ENCODE peak calls at places on chromosomes 11 and 22, in seven cellular contexts. B is GM12878, K is transverse colon, L is IMR-90, V is ovary, M is HCT116, E is gastrocnemius medialis. U is an unnamed sample.

GRCh38 chr11:113193894-113194293 is 120.5 kb upstream of the TTC12 start:
- DNase-seq in L (no peak), E (no peak), K (no peak), V (peak), B (peak), M (no peak), U (no peak)

GRCh38 chr22:29108137-29108536 is 35.3 kb downstream of the KREMEN1 start:
- DNase-seq in M (peak), K (no peak), B (no peak), L (peak), V (no peak), E (no peak), U (no peak)

GRCh38 chr22:37175414-37176144 is 12.5 kb downstream of the C1QTNF6 start:
- DNase-seq in E (peak), K (no peak), M (no peak), B (no peak), V (no peak), L (no peak), U (peak)

GRCh38 chr22:44838316-44839016 is 86.1 kb downstream of the ARHGAP8 start:
- DNase-seq in B (no peak), L (no peak), K (no peak), M (no peak), V (no peak), E (no peak), U (no peak)

GRCh38 chr11:6703247-6704063 is 20.3 kb upstream of the MRPL17 start:
- DNase-seq in L (peak), E (peak), B (no peak), V (no peak), M (peak), K (peak), U (no peak)

GRCh38 chr11:2787816-2788750 is 88.3 kb upstream of the KCNQ1OT1 start:
- DNase-seq in K (peak), E (peak), V (peak), M (no peak), L (no peak), B (no peak), U (peak)

GRCh38 chr11:74681686-74682651 is 49.3 kb downstream of the CHRDL2 start:
- DNase-seq in E (peak), M (no peak), K (peak), V (peak), B (no peak), L (peak), U (peak)

GRCh38 chr11:44823006-44823405 is 96.2 kb downstream of the TSPAN18 start:
- DNase-seq in V (no peak), B (no peak), E (no peak), M (no peak), K (no peak), L (no peak), U (peak)

GRCh38 chr11:68798221-68798813 is 43.4 kb downstream of the CPT1A start:
- DNase-seq in M (no peak), V (no peak), B (no peak), K (peak), L (no peak), E (no peak), U (no peak)

GRCh38 chr11:35040221-35040942 is 98.6 kb upstream of the CD44 start:
- DNase-seq in L (peak), B (peak), M (no peak), V (no peak), K (no peak), E (peak), U (no peak)

GRCh38 chr22:31344369-31345330 is 1.5 kb downstream of the PATZ1 start:
- DNase-seq in K (peak), E (peak), M (no peak), L (peak), B (no peak), V (peak), U (peak)

GRCh38 chr22:43441751-43442150 is 29.9 kb downstream of the MPPED1 start:
- DNase-seq in L (no peak), M (no peak), V (no peak), E (no peak), K (no peak), B (no peak), U (no peak)

GRCh38 chr11:32893091-32893946 is 708 bp downstream of the QSER1 start:
- DNase-seq in L (peak), M (no peak), E (peak), V (peak), K (peak), B (no peak), U (peak)

GRCh38 chr11:114650661-114651060 is 27.7 kb upstream of the NXPE2 start:
- DNase-seq in L (no peak), M (no peak), E (no peak), V (no peak), K (peak), B (no peak), U (no peak)

GRCh38 chr11:57403176-57404147 is 13.0 kb upstream of the PRG2 start:
- DNase-seq in L (no peak), V (no peak), K (no peak), B (no peak), M (no peak), E (no peak), U (no peak)

GRCh38 chr22:24285245-24285644 is 14.6 kb downstream of the SPECC1L start:
- DNase-seq in L (peak), E (no peak), B (no peak), K (no peak), V (no peak), M (peak), U (no peak)

DNA sequence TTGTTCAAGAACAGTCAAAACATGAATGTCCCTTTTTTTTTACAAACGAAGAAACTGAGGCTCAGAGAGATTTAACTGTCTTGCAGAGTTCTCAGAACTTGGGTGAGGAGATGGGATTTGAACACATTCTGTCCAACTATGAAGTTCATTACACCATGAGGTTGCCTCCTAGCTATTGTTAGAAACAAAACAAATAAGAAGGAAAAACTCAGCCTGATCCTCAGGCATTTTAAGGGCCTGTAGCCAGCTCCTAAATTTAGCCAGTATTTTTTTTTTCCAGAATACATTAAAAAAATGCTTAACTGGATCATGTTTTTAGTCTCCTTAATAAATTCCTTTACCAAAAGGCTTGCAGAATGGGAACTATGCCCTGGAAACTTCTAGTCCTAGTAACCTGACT is 212.0 kb downstream of the CSNK2A3 start:
- DNase-seq in M (no peak), E (no peak), K (no peak), V (no peak), L (no peak), B (no peak), U (no peak)
- TF ChIP-seq POLR2A in M (no peak), E (no peak), K (no peak), V (no peak), L (no peak), B (no peak), U (no peak)

GRCh38 chr22:40342521-40342920 is 3.8 kb upstream of the ADSL start:
- DNase-seq in E (no peak), L (no peak), K (no peak), M (no peak), V (no peak), B (no peak), U (no peak)
- H3K27ac ChIP-seq in E (peak), L (no peak), K (no peak), M (no peak), V (no peak), B (no peak), U (no peak)

GRCh38 chr11:129333873-129334272 is 41.8 kb upstream of the BARX2 start:
- DNase-seq in K (no peak), M (no peak), B (no peak), L (no peak), E (no peak), V (no peak), U (no peak)
- TF ChIP-seq CTCF in K (no peak), M (peak), B (no peak), L (no peak), E (no peak), V (no peak), U (no peak)

GRCh38 chr11:925496-926301 is at the start of gene AP2A2:
- DNase-seq in B (no peak), V (peak), L (peak), K (peak), E (peak), M (peak), U (peak)
- TF ChIP-seq POLR2A in B (peak), V (peak), L (peak), K (peak), E (peak), M (no peak), U (no peak)

GRCh38 chr22:19984851-19985811 is 31.5 kb downstream of the ARVCF start:
- DNase-seq in B (no peak), L (no peak), K (no peak), M (no peak), V (peak), E (no peak), U (no peak)
- H3K27ac ChIP-seq in B (no peak), L (no peak), K (no peak), M (peak), V (no peak), E (peak), U (no peak)

DNA sequence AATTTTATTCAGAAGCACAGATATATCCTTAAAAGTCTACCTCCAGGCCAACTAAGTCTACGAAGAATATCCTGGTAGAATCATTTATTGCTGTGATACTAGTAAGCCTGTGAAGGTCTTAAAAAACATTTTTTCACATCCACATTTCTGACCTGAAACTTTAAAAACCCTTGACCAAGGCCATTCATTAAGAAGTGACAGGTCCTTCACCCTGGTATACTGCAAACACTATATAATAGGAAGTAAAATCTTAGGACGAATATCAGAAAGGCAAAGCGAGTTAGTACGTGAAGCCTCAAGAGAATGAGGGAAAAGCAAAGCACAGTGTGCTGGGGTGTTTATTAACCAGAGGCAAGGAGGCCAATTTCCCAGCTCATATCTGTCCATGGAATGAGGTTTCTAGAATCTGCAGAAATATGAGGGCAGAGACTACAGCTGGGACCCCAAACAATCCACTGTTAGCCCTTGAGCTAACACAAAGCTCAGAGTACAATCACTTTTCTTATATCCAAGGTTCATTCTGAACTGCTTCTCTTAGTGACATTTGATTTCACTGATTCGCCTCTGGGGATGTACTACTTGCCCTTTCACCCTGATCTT is 71.0 kb downstream of the AMBRA1 start:
- DNase-seq in L (no peak), M (no peak), B (no peak), K (no peak), E (no peak), V (no peak), U (no peak)
- TF ChIP-seq CTCF in L (no peak), M (peak), B (no peak), K (no peak), E (no peak), V (no peak), U (no peak)

DNA sequence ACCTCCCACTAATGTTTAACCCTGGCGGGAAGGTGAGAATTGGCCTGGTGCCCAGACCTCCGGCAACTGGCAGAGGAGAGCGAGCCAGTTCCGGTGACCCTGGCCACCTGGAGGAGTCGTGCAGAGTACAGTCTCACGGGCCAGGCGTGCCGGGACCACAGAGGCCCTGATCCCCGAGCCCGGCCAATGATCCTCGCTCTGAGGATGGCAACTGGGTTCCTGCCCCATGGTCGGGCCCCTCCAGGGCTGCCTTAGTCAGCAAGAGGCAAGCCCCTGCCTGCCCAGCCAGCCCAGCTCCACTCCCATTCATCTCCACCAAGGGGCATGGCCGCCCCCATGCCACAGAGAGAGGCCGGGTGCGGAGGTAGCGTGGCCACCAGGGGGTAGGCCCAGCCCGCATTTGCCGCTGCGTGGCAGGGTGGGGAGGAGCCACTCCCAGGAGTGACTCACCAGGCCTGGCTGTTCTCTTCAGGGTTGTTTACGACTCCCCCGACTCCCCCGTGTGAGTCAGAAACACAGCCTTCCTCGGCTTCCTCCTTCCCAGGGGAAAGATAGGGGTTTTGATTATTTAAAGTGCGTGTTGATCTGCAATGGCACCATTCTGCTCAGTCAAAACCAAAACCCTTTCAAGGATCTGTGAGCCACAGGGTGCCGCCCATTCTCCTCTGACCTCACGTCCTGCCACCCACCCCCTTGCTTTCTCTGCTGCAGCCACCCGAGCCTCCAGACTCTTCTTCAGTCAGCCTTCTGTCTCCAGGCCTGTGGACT is at the start of gene SLC25A45:
- DNase-seq in L (peak), V (peak), B (peak), K (peak), M (peak), E (peak), U (peak)
- TF ChIP-seq POLR2A in L (peak), V (peak), B (peak), K (peak), M (no peak), E (peak), U (peak)

GRCh38 chr22:42427211-42427610 is 5.0 kb downstream of the NFAM1 start:
- DNase-seq in E (no peak), L (no peak), M (no peak), K (no peak), B (no peak), V (no peak), U (no peak)
- H3K27ac ChIP-seq in E (no peak), L (no peak), M (no peak), K (no peak), B (no peak), V (no peak), U (no peak)

DNA sequence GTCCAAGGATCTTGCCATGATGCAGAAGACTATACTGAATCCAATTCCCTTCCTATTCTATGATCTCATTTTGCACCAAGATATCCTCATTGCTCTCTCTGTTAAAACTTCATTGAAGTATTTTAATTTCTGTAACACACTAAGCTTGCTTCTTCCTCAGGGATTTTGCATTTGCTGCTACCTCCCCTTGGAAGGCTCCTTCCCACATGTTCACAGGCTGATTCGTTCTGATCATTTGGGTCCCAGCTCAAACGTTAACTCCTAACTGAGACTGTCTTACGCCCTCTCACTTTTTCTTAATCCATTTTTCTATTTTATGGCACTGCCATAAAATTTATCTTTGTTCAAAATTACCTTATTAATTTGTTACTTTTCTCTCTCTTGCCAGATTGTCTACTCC is 713.0 kb upstream of the LRRC4C start:
- DNase-seq in V (no peak), K (no peak), B (no peak), E (no peak), L (no peak), M (no peak), U (no peak)
- TF ChIP-seq CTCF in V (no peak), K (no peak), B (no peak), E (no peak), L (no peak), M (no peak), U (no peak)